ENCODE peak calls at places on chromosomes 6 and 20, in four cellular contexts. I is fibroblast of lung, J is heart right ventricle, W is SJCRH30. Q is an unnamed sample.

GRCh38 chr20:371755-372542 is 8.6 kb upstream of the TRIB3 start:
- DNase-seq in I (peak; percentile 67), J (peak; percentile 72), W (peak; percentile 13), Q (no peak)

GRCh38 chr6:118625833-118626232 is 25.6 kb downstream of the CEP85L start:
- DNase-seq in I (no peak), J (no peak), W (no peak), Q (no peak)

GRCh38 chr6:686528-686927 is 6.4 kb downstream of the EXOC2 start:
- DNase-seq in I (no peak), J (no peak), W (peak; percentile 17), Q (peak; percentile 49)

GRCh38 chr6:150293423-150294280 is 75.2 kb upstream of the IYD start:
- DNase-seq in I (peak; percentile 76), J (no peak), W (no peak), Q (no peak)

GRCh38 chr6:20476501-20477043 is 57.7 kb upstream of the CDKAL1 start:
- DNase-seq in I (no peak), J (no peak), W (no peak), Q (no peak)

GRCh38 chr6:113971786-113972185 is 838 bp upstream of the HDAC2 start:
- DNase-seq in I (no peak), J (no peak), W (no peak), Q (no peak)

GRCh38 chr6:36247691-36248090 is 22.2 kb upstream of the PNPLA1 start:
- DNase-seq in I (peak; percentile 21), J (no peak), W (no peak), Q (no peak)

GRCh38 chr6:136547336-136547735 is 2.9 kb downstream of the MAP7 start:
- DNase-seq in I (peak; percentile 45), J (no peak), W (no peak), Q (no peak)

GRCh38 chr6:98828210-98828798 is 6.1 kb upstream of the POU3F2 start:
- DNase-seq in I (no peak), J (no peak), W (no peak), Q (no peak)

GRCh38 chr20:6999381-6999780 is 231.9 kb downstream of the BMP2 start:
- DNase-seq in I (no peak), J (no peak), W (no peak), Q (no peak)

GRCh38 chr20:41697861-41698559 is 79.8 kb upstream of the CHD6 start:
- DNase-seq in I (peak; percentile 14), J (no peak), W (peak; percentile 27), Q (peak; percentile 19)

GRCh38 chr6:167005350-167006159 is 6.4 kb downstream of the CEP43 start:
- DNase-seq in I (peak; percentile 10), J (peak; percentile 72), W (peak; percentile 24), Q (peak; percentile 84)

GRCh38 chr6:12490904-12491571 is 200.9 kb downstream of the EDN1 start:
- DNase-seq in I (peak; percentile 98), J (no peak), W (no peak), Q (no peak)

GRCh38 chr6:52253494-52253893 is 9.2 kb upstream of the IL17F start:
- DNase-seq in I (no peak), J (no peak), W (no peak), Q (no peak)

GRCh38 chr6:13725570-13725969 is 13.9 kb upstream of the RANBP9 start:
- DNase-seq in I (peak; percentile 70), J (no peak), W (no peak), Q (no peak)

GRCh38 chr6:88636871-88637270 is 326.5 kb downstream of the RNGTT start:
- DNase-seq in I (no peak), J (no peak), W (no peak), Q (no peak)

GRCh38 chr20:59013031-59013951 is 5.9 kb upstream of the TUBB1 start:
- DNase-seq in I (no peak), J (no peak), W (peak; percentile 3), Q (no peak)

GRCh38 chr6:104909140-104909525 is 47.8 kb upstream of the LIN28B start:
- DNase-seq in I (no peak), J (no peak), W (no peak), Q (no peak)

GRCh38 chr20:542777-543368 is 717 bp downstream of the CSNK2A1 start:
- DNase-seq in I (no peak), J (peak; percentile 29), W (peak; percentile 36), Q (peak; percentile 7)

GRCh38 chr6:36612101-36612625 is 18.0 kb downstream of the SRSF3 start:
- DNase-seq in I (no peak), J (no peak), W (no peak), Q (no peak)

GRCh38 chr6:170200458-170200891 is 90.4 kb downstream of the DLL1 start:
- DNase-seq in I (peak; percentile 70), J (no peak), W (no peak), Q (no peak)

GRCh38 chr20:59253779-59254319 is 46.6 kb upstream of the EDN3 start:
- DNase-seq in I (no peak), J (no peak), W (peak; percentile 91), Q (no peak)

GRCh38 chr6:131831392-131831791 is 23.6 kb downstream of the ENPP1 start:
- DNase-seq in I (peak; percentile 70), J (no peak), W (no peak), Q (no peak)

GRCh38 chr20:2700913-2701620 is 8.5 kb downstream of the EBF4 start:
- DNase-seq in I (no peak), J (no peak), W (no peak), Q (no peak)

GRCh38 chr6:102327697-102328227 is 934.3 kb downstream of the GRIK2 start:
- DNase-seq in I (no peak), J (no peak), W (no peak), Q (no peak)

GRCh38 chr6:2020909-2021308 is 224.5 kb downstream of the GMDS start:
- DNase-seq in I (peak; percentile 69), J (no peak), W (no peak), Q (no peak)

GRCh38 chr6:24991748-24992467 is 56.1 kb upstream of the RIPOR2 start:
- DNase-seq in I (no peak), J (peak; percentile 17), W (peak; percentile 38), Q (peak; percentile 66)

GRCh38 chr6:12331474-12331873 is 41.3 kb downstream of the EDN1 start:
- DNase-seq in I (no peak), J (no peak), W (no peak), Q (no peak)

GRCh38 chr6:119442776-119443184 is 93.2 kb upstream of the MAN1A1 start:
- DNase-seq in I (no peak), J (no peak), W (peak; percentile 75), Q (no peak)

GRCh38 chr6:41560440-41561192 is 14.4 kb downstream of the FOXP4 start:
- DNase-seq in I (peak; percentile 34), J (peak; percentile 75), W (no peak), Q (no peak)

GRCh38 chr20:35408270-35408669 is 3.5 kb downstream of the UQCC1 start:
- DNase-seq in I (no peak), J (no peak), W (no peak), Q (no peak)

GRCh38 chr6:38566295-38566694 is 73.4 kb downstream of the BTBD9 start:
- DNase-seq in I (no peak), J (no peak), W (no peak), Q (no peak)

GRCh38 chr20:48897298-48898044 is 24.0 kb upstream of the ARFGEF2 start:
- DNase-seq in I (peak; percentile 95), J (no peak), W (peak; percentile 67), Q (peak; percentile 21)

GRCh38 chr6:106872044-106872443 is 102.5 kb downstream of the CD24 start:
- DNase-seq in I (peak; percentile 20), J (no peak), W (peak; percentile 41), Q (peak; percentile 41)

GRCh38 chr20:50230184-50230583 is 39.6 kb downstream of the CEBPB start:
- DNase-seq in I (no peak), J (no peak), W (no peak), Q (no peak)

GRCh38 chr6:88499845-88500699 is 333.9 kb upstream of the CNR1 start:
- DNase-seq in I (no peak), J (no peak), W (no peak), Q (no peak)

GRCh38 chr20:47297746-47298145 is 58.8 kb downstream of the ZMYND8 start:
- DNase-seq in I (no peak), J (no peak), W (no peak), Q (no peak)

GRCh38 chr20:47296950-47297349 is 59.5 kb downstream of the ZMYND8 start:
- DNase-seq in I (no peak), J (no peak), W (no peak), Q (no peak)

GRCh38 chr20:47298624-47299023 is 57.9 kb downstream of the ZMYND8 start:
- DNase-seq in I (no peak), J (no peak), W (no peak), Q (no peak)

GRCh38 chr20:47303736-47304135 is 52.8 kb downstream of the ZMYND8 start:
- DNase-seq in I (no peak), J (no peak), W (no peak), Q (no peak)

GRCh38 chr20:47300071-47300470 is 56.4 kb downstream of the ZMYND8 start:
- DNase-seq in I (peak; percentile 89), J (no peak), W (no peak), Q (no peak)
- H3K36me3 ChIP-seq in I (peaks cover 2% of the 10 kb centered on the region), J (peaks cover 82% of the 10 kb centered on the region), W (peaks cover 78% of the 10 kb centered on the region), Q (peaks cover 95% of the 10 kb centered on the region)

DNA sequence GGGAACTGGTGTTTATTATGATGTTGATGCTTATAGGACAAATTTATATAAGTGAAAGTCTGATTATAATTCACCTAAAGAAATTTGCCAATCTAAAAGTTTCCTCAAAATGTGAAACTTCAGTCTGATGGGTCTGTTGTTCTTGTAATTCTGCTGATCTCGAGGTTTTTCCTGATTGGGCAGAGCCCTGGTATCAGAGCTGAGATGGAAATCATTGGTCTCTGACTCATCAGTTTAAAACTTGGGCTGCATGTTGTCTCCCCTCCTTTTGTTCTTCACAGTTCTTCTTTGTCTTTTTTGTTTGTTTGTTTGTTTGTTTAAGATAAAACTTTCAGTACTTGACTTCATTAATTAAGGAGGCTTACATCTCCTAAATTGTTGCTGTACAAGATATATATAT is 5.9 kb downstream of the SMAP1 start:
- DNase-seq in I (peak; percentile 59), J (no peak), W (no peak), Q (no peak)
- H3K4me1 ChIP-seq in I (no peaks in the 10 kb centered on the region), J (peaks cover 48% of the 10 kb centered on the region), W (peaks cover 9% of the 10 kb centered on the region), Q (no peaks in the 10 kb centered on the region)

GRCh38 chr6:44142835-44143234 is 15.5 kb downstream of the TMEM63B start:
- DNase-seq in I (no peak), J (no peak), W (no peak), Q (no peak)
- H3K36me3 ChIP-seq in I (peaks cover 10% of the 10 kb centered on the region), J (peaks cover 100% of the 10 kb centered on the region), W (no peaks in the 10 kb centered on the region), Q (no peaks in the 10 kb centered on the region)

GRCh38 chr20:19937651-19938420 is 79.3 kb upstream of the NAA20 start:
- DNase-seq in I (no peak), J (no peak), W (no peak), Q (no peak)
- H3K4me1 ChIP-seq in I (peaks cover 8% of the 10 kb centered on the region), J (peaks cover 100% of the 10 kb centered on the region), W (peaks cover 5% of the 10 kb centered on the region), Q (no peaks in the 10 kb centered on the region)

GRCh38 chr20:16740365-16741072 is 7.6 kb upstream of the OTOR start:
- DNase-seq in I (no peak), J (no peak), W (no peak), Q (no peak)
- H3K36me3 ChIP-seq in I (peaks cover 3% of the 10 kb centered on the region), J (peaks cover 71% of the 10 kb centered on the region), W (peaks cover 43% of the 10 kb centered on the region), Q (peaks cover 34% of the 10 kb centered on the region)